ENCODE peak calls at places on chromosomes 16 and 17, in ten cellular contexts. S, G, I, R, N, D, Z, V, H and A are unnamed samples.

GRCh38 chr16:31112711-31113419 is 4.6 kb upstream of the KAT8 start:
- DNase-seq in N (no peak), Z (no peak), H (no peak), S (no peak), I (no peak), R (no peak), D (no peak), V (no peak), G (no peak), A (no peak)

GRCh38 chr17:38454528-38454927 is 26.3 kb downstream of the ARHGAP23 start:
- DNase-seq in Z (peak), N (no peak), S (no peak), D (peak), R (peak), G (peak), V (peak), H (peak), I (peak), A (peak)

GRCh38 chr16:49411121-49411970 is 37.7 kb downstream of the C16orf78 start:
- DNase-seq in S (no peak), V (no peak), R (no peak), N (no peak), Z (no peak), D (no peak), I (no peak), H (no peak), G (no peak), A (no peak)

GRCh38 chr17:69357701-69358100 is 30.8 kb upstream of the ABCA5 start:
- DNase-seq in I (no peak), N (no peak), D (no peak), V (peak), R (peak), G (no peak), H (no peak), S (no peak), Z (no peak), A (no peak)

GRCh38 chr17:21170829-21171228 is 43.1 kb downstream of the TMEM11 start:
- DNase-seq in S (no peak), D (no peak), V (no peak), R (no peak), H (no peak), I (no peak), N (no peak), Z (no peak), G (no peak), A (peak)

GRCh38 chr16:85782476-85782875 is 16.9 kb downstream of the EMC8 start:
- DNase-seq in H (no peak), D (no peak), Z (no peak), I (no peak), S (no peak), V (no peak), R (no peak), N (no peak), G (no peak), A (no peak)

GRCh38 chr17:40319651-40320550 is 10.9 kb downstream of the RARA start:
- DNase-seq in V (no peak), D (peak), S (peak), G (no peak), N (peak), H (peak), R (no peak), Z (no peak), I (peak), A (peak)

GRCh38 chr17:32875230-32875903 is 1.6 kb downstream of the MYO1D start:
- DNase-seq in S (no peak), N (no peak), I (no peak), H (no peak), Z (no peak), G (no peak), R (no peak), V (no peak), D (no peak), A (no peak)

GRCh38 chr17:43779145-43780125 is 658 bp upstream of the DUSP3 start:
- DNase-seq in R (peak), V (peak), S (no peak), Z (peak), N (no peak), I (peak), D (no peak), H (no peak), G (peak), A (peak)

GRCh38 chr16:69620564-69620963 is 54.8 kb downstream of the NFAT5 start:
- DNase-seq in H (no peak), R (peak), Z (no peak), N (no peak), D (no peak), V (no peak), I (no peak), G (no peak), S (no peak), A (no peak)

GRCh38 chr17:50909765-50910661 is 43.9 kb upstream of the TOB1 start:
- DNase-seq in N (peak), I (no peak), R (no peak), G (no peak), H (no peak), V (no peak), Z (no peak), S (peak), D (no peak), A (no peak)

GRCh38 chr17:77473615-77474226 is 333.0 kb downstream of the SEC14L1 start:
- DNase-seq in Z (peak), R (no peak), I (no peak), D (no peak), G (no peak), N (no peak), V (no peak), S (no peak), H (no peak), A (no peak)

GRCh38 chr17:35486920-35487727 is 38.6 kb upstream of the SLFN13 start:
- DNase-seq in Z (peak), R (peak), H (peak), S (peak), G (no peak), N (peak), I (peak), D (peak), V (peak), A (peak)

GRCh38 chr16:80015566-80015965 is 415.0 kb upstream of the MAF start:
- DNase-seq in V (peak), I (no peak), G (no peak), R (peak), Z (peak), S (no peak), D (no peak), H (no peak), N (no peak), A (no peak)

GRCh38 chr16:89764711-89765201 is 43.4 kb downstream of the ZNF276 start:
- DNase-seq in N (peak), S (peak), D (no peak), I (peak), Z (no peak), G (no peak), H (no peak), V (no peak), R (no peak), A (no peak)

GRCh38 chr17:57109393-57110151 is 24.5 kb downstream of the AKAP1 start:
- DNase-seq in D (no peak), H (peak), R (peak), G (peak), Z (no peak), N (no peak), S (no peak), V (no peak), I (no peak), A (no peak)

GRCh38 chr16:57532251-57532625 is 4.1 kb downstream of the CCDC102A start:
- DNase-seq in G (no peak), S (no peak), I (no peak), H (no peak), R (no peak), D (no peak), N (no peak), V (no peak), Z (no peak), A (no peak)